ENCODE peak calls at places on chromosomes 1 and 21, in four cellular contexts. P is upper lobe of right lung; L is lung; Z is activated CD8-positive, alpha-beta memory T cell treated with anti-CD3 and anti-CD28 coated beads, Interleukin-2, amount 10 ng/mL, durations not matched to agents 7 days and 5 days. R is an unnamed sample.

GRCh38 chr1:221878134-221878533 is 136.2 kb upstream of the DUSP10 start:
- ATAC-seq in Z (peak), L (no peak), P (no peak), R (no peak)

GRCh38 chr1:171212607-171213347 is 27.7 kb downstream of the FMO2 start:
- ATAC-seq in P (peak), Z (no peak), L (no peak), R (peak)

GRCh38 chr1:193131266-193131860 is 9.5 kb downstream of the CDC73 start:
- ATAC-seq in P (no peak), Z (peak), L (no peak), R (no peak)

GRCh38 chr1:77047978-77048614 is 171.1 kb downstream of the PIGK start:
- ATAC-seq in Z (no peak), P (no peak), L (no peak), R (no peak)

GRCh38 chr1:113677250-113678158 is 81.8 kb downstream of the PHTF1 start:
- ATAC-seq in L (peak), Z (no peak), P (peak), R (no peak)

GRCh38 chr21:33390479-33390878 is 12.7 kb upstream of the IFNGR2 start:
- ATAC-seq in L (no peak), P (no peak), Z (no peak), R (peak)

GRCh38 chr1:212030936-212031528 is 4.3 kb downstream of the INTS7 start:
- ATAC-seq in P (no peak), L (no peak), Z (no peak), R (peak)

GRCh38 chr1:84286071-84286470 is 15.4 kb upstream of the SAMD13 start:
- ATAC-seq in P (no peak), Z (no peak), L (no peak), R (peak)

GRCh38 chr1:15617874-15618684 is 821 bp downstream of the DDI2 start:
- ATAC-seq in Z (peak), P (peak), L (no peak), R (peak)

GRCh38 chr1:33300673-33301072 is 20.2 kb downstream of the A3GALT2 start:
- ATAC-seq in Z (no peak), L (no peak), P (peak), R (no peak)

GRCh38 chr1:182493063-182493462 is 43.1 kb downstream of the RGSL1 start:
- ATAC-seq in P (no peak), Z (no peak), L (no peak), R (no peak)

GRCh38 chr1:204241050-204241449 is 27.3 kb upstream of the GOLT1A start:
- ATAC-seq in Z (no peak), P (peak), L (no peak), R (peak)

GRCh38 chr1:32924881-32925344 is 23.7 kb upstream of the TMEM54 start:
- ATAC-seq in P (peak), Z (no peak), L (no peak), R (peak)

GRCh38 chr21:36904093-36904666 is 62.3 kb downstream of the HLCS start:
- ATAC-seq in L (no peak), P (no peak), Z (no peak), R (no peak)

GRCh38 chr1:231557898-231558710 is 29.6 kb downstream of the TSNAX start:
- ATAC-seq in L (no peak), P (peak), Z (no peak), R (no peak)

GRCh38 chr1:227766653-227767277 is 31.5 kb downstream of the SNAP47 start:
- ATAC-seq in L (no peak), Z (peak), P (no peak), R (no peak)

GRCh38 chr21:21163904-21164303 is 165.7 kb downstream of the NCAM2 start:
- ATAC-seq in P (peak), L (no peak), Z (peak), R (no peak)

GRCh38 chr1:199362996-199363395 is 664.5 kb upstream of the NR5A2 start:
- ATAC-seq in P (no peak), Z (no peak), L (no peak), R (no peak)

GRCh38 chr1:8073116-8073855 is 47.2 kb upstream of the ERRFI1 start:
- ATAC-seq in P (no peak), Z (no peak), L (no peak), R (no peak)

GRCh38 chr1:165795894-165796293 is 27.2 kb upstream of the TMCO1 start:
- ATAC-seq in L (no peak), P (no peak), Z (no peak), R (no peak)

GRCh38 chr1:185316163-185317033 is 645 bp downstream of the IVNS1ABP start:
- ATAC-seq in P (peak), Z (peak), L (peak), R (peak)

GRCh38 chr1:21058035-21058793 is 118.5 kb downstream of the EIF4G3 start:
- ATAC-seq in P (no peak), Z (no peak), L (no peak), R (no peak)

GRCh38 chr1:3456449-3456963 is 2.0 kb downstream of the ARHGEF16 start:
- ATAC-seq in Z (no peak), L (no peak), P (no peak), R (no peak)